ENCODE peak calls at places on chromosomes 3 and 15, in four cellular contexts. S, F, E and W are unnamed samples.

GRCh38 chr3:192816274-192816853 is 89.0 kb upstream of the FGF12 start:
- DNase-seq in S (no peak), F (peak), E (no peak), W (peak)

GRCh38 chr15:29538110-29538509 is 268.5 kb upstream of the NSMCE3 start:
- DNase-seq in S (no peak), F (no peak), E (no peak), W (no peak)

GRCh38 chr15:74208901-74209559 is 6.4 kb upstream of the STRA6 start:
- DNase-seq in S (no peak), F (no peak), E (no peak), W (no peak)

GRCh38 chr15:67076147-67076843 is 10.9 kb downstream of the SMAD3 start:
- DNase-seq in S (no peak), F (peak), E (no peak), W (peak)

GRCh38 chr15:74500401-74500800 is 39.4 kb upstream of the UBL7 start:
- DNase-seq in S (no peak), F (no peak), E (no peak), W (no peak)

GRCh38 chr3:132352556-132353143 is 35.4 kb downstream of the ACP3 start:
- DNase-seq in S (peak), F (peak), E (peak), W (peak)

GRCh38 chr3:99084825-99085224 is 183.3 kb upstream of the DCBLD2 start:
- DNase-seq in S (no peak), F (no peak), E (no peak), W (no peak)

GRCh38 chr3:126676919-126677705 is 22.2 kb upstream of the TXNRD3 start:
- DNase-seq in S (no peak), F (no peak), E (no peak), W (no peak)

GRCh38 chr15:76823903-76824302 is 81.2 kb downstream of the SCAPER start:
- DNase-seq in S (no peak), F (no peak), E (no peak), W (no peak)

GRCh38 chr3:61683409-61684261 is 122.3 kb downstream of the PTPRG start:
- DNase-seq in S (no peak), F (no peak), E (no peak), W (no peak)

GRCh38 chr3:71269896-71270295 is 313.6 kb downstream of the FOXP1 start:
- DNase-seq in S (no peak), F (no peak), E (no peak), W (no peak)

GRCh38 chr3:38374221-38374620 is 27.6 kb downstream of the XYLB start:
- DNase-seq in S (no peak), F (no peak), E (no peak), W (no peak)

GRCh38 chr3:153350420-153350819 is 188.4 kb downstream of the RAP2B start:
- DNase-seq in S (no peak), F (no peak), E (no peak), W (no peak)

GRCh38 chr3:128483657-128484403 is 9.2 kb downstream of the GATA2 start:
- DNase-seq in S (no peak), F (peak), E (no peak), W (peak)

GRCh38 chr3:73068419-73068818 is 7.0 kb downstream of the EBLN2 start:
- DNase-seq in S (no peak), F (no peak), E (no peak), W (no peak)

GRCh38 chr15:92273286-92273685 is 120.4 kb upstream of the ST8SIA2 start:
- DNase-seq in S (no peak), F (no peak), E (no peak), W (no peak)

GRCh38 chr3:170909129-170909903 is 879 bp upstream of the EIF5A2 start:
- DNase-seq in S (peak), F (peak), E (no peak), W (peak)

GRCh38 chr3:170911051-170911450 is 2.6 kb upstream of the EIF5A2 start:
- DNase-seq in S (no peak), F (no peak), E (no peak), W (no peak)

GRCh38 chr3:170910542-170910941 is 2.1 kb upstream of the EIF5A2 start:
- DNase-seq in S (no peak), F (no peak), E (no peak), W (no peak)

GRCh38 chr3:170907519-170908234 is 760 bp downstream of the EIF5A2 start:
- DNase-seq in S (no peak), F (peak), E (no peak), W (peak)

GRCh38 chr3:170908235-170909116 is at the start of gene EIF5A2:
- DNase-seq in S (peak), F (peak), E (peak), W (peak)
- TF ChIP-seq POLR2A in S (no peak), F (peak), E (peak), W (peak)

GRCh38 chr3:189353318-189353958 is 181.7 kb downstream of the TPRG1 start:
- DNase-seq in S (no peak), F (no peak), E (no peak), W (no peak)

GRCh38 chr3:189360291-189360690 is 188.5 kb downstream of the TPRG1 start:
- DNase-seq in S (no peak), F (no peak), E (no peak), W (no peak)

GRCh38 chr3:189353988-189354735 is 182.4 kb downstream of the TPRG1 start:
- DNase-seq in S (no peak), F (no peak), E (no peak), W (no peak)

GRCh38 chr3:189355115-189355480 is 183.3 kb downstream of the TPRG1 start:
- DNase-seq in S (no peak), F (no peak), E (no peak), W (no peak)

GRCh38 chr3:189355481-189356201 is 183.9 kb downstream of the TPRG1 start:
- DNase-seq in S (no peak), F (no peak), E (no peak), W (no peak)
- TF ChIP-seq POLR2A in S (no peak), F (no peak), E (no peak), W (no peak)

GRCh38 chr3:195911041-195911945 is 2.9 kb upstream of the TNK2 start:
- DNase-seq in S (no peak), F (no peak), E (no peak), W (no peak)
- TF ChIP-seq POLR2A in S (no peak), F (no peak), E (no peak), W (peak)

GRCh38 chr15:78437762-78438594 is at the start of gene IREB2:
- DNase-seq in S (peak), F (peak), E (peak), W (peak)
- TF ChIP-seq POLR2A in S (no peak), F (peak), E (peak), W (peak)

GRCh38 chr15:79004336-79004735 is 59.5 kb upstream of the CTSH start:
- DNase-seq in S (no peak), F (peak), E (no peak), W (no peak)
- TF ChIP-seq POLR2A in S (no peak), F (no peak), E (no peak), W (no peak)

DNA sequence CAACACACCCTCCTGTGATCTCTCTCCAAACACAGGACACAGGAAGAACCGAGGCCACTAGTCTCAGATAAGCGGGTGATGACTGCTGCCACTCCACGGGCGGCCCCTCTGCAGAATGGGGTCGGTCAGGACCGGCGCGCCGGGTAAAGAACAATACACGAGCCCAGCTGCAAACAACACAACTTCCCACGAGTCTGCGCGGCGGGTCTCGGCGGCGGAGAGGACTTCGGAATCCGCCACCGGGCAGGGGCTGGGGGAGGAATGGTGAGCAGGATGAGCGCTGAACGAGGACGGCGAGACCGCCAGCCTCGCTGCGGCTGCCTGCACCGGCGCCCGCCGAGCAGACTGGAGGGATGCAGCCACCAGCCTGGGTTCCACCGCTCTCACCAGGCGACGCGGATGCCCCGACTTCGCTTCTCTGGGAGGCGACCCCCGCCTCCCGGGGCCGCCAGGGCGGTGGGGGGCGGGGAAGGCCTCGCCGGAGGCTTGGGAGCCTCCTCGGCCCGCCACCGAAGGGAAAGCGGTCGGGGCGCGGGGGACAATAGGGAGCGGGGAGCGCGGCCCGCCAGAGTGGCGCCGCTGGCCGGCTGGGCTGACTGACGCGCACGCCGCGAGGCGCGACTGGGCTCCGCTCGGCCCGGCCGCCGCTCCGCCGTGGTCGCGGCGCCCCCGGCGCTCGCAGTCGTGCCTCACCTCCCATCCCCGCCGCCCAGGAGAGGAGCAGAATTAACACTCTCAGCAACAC is 548 bp downstream of the ADAM10 start:
- DNase-seq in S (peak), F (peak), E (peak), W (peak)
- TF ChIP-seq POLR2A in S (no peak), F (peak), E (peak), W (no peak)